ENCODE peak calls at places on chromosomes 1 and 21, in four cellular contexts. N is transverse colon, P is kidney, C is left lung. V is an unnamed sample.

GRCh38 chr1:226365831-226366231 is 42.1 kb downstream of the PARP1 start:
- DNase-seq in N (no peak), P (no peak), C (no peak), V (no peak)

GRCh38 chr1:1230656-1231399 is 973 bp downstream of the SDF4 start:
- DNase-seq in P (no peak), C (no peak), N (peak; percentile 65), V (no peak)

GRCh38 chr1:9539829-9540550 is 725 bp downstream of the SLC25A33 start:
- DNase-seq in P (peak; percentile 85), N (peak; percentile 58), C (peak; percentile 53), V (peak; percentile 85)

GRCh38 chr1:54273837-54274192 is 73.8 kb downstream of the MRPL37 start:
- DNase-seq in C (no peak), P (peak; percentile 87), N (peak; percentile 42), V (no peak)

GRCh38 chr1:245516178-245516829 is 361.5 kb downstream of the KIF26B start:
- DNase-seq in N (no peak), P (no peak), C (no peak), V (no peak)

GRCh38 chr1:36172983-36173382 is 17.0 kb downstream of the MAP7D1 start:
- DNase-seq in N (no peak), C (no peak), P (no peak), V (no peak)

GRCh38 chr1:231419147-231419546 is 2.9 kb downstream of the EGLN1 start:
- DNase-seq in P (no peak), C (no peak), N (no peak), V (no peak)

GRCh38 chr1:90579212-90579802 is 137.8 kb downstream of the BARHL2 start:
- DNase-seq in P (no peak), C (no peak), N (no peak), V (no peak)

GRCh38 chr1:37261129-37261528 is 213.3 kb upstream of the ZC3H12A start:
- DNase-seq in P (no peak), C (no peak), N (no peak), V (no peak)

GRCh38 chr1:110746644-110747259 is 72.0 kb upstream of the KCNA3 start:
- DNase-seq in P (no peak), N (peak; percentile 12), C (peak; percentile 48), V (no peak)

GRCh38 chr21:37266515-37267221 is 466 bp downstream of the VPS26C start:
- DNase-seq in P (peak; percentile 91), C (no peak), N (no peak), V (peak; percentile 87)

GRCh38 chr21:39637197-39637970 is 24.6 kb downstream of the B3GALT5 start:
- DNase-seq in N (peak; percentile 80), C (no peak), P (no peak), V (no peak)

GRCh38 chr1:61089338-61089737 is 7.0 kb downstream of the NFIA start:
- DNase-seq in N (no peak), P (no peak), C (no peak), V (no peak)

GRCh38 chr1:55257958-55258357 is 42.8 kb upstream of the USP24 start:
- DNase-seq in N (peak; percentile 34), C (no peak), P (no peak), V (no peak)

GRCh38 chr1:151990856-151991198 is 2.8 kb downstream of the S100A10 start:
- DNase-seq in C (no peak), N (peak; percentile 71), P (no peak), V (no peak)

GRCh38 chr21:42395910-42396625 is at the start of gene TMPRSS3:
- DNase-seq in N (peak; percentile 7), P (no peak), C (peak; percentile 47), V (peak; percentile 71)

GRCh38 chr1:106680922-106681321 is 375.6 kb upstream of the PRMT6 start:
- DNase-seq in N (no peak), P (no peak), C (no peak), V (no peak)

GRCh38 chr1:106677721-106678120 is 378.8 kb upstream of the PRMT6 start:
- DNase-seq in N (no peak), P (no peak), C (no peak), V (no peak)

GRCh38 chr1:106677181-106677580 is 379.3 kb upstream of the PRMT6 start:
- DNase-seq in P (no peak), N (no peak), C (no peak), V (no peak)

GRCh38 chr1:106678661-106679060 is 377.8 kb upstream of the PRMT6 start:
- DNase-seq in P (no peak), N (no peak), C (no peak), V (no peak)

DNA sequence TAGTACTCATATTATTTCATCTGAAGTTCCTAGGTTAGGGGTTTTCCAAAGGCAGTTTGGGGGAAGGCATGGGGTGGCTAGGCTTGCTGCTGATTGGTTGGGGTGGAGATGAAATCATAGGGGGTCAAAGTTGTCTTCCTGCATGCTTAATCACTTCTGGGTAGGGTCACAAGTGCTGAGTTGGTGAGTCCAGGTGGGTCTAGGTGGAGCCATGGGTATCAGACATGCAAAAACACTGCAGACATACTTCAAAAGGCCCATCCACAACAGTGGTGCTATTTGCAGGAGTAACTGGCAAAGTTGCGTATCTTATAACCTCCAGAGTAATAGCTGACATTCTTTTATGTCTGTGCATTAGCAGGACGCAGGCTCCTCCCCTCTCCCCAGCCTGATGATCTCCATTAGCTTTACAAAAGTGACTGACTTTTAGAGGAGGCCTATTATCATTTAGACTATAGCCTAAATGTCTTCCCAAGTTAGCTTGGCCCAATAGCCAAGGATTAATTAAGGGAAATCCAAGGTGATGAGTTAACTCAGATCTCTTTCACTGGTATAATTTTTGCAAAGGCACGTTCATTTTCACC is 374.4 kb upstream of the PRMT6 start:
- DNase-seq in P (no peak), C (no peak), N (no peak), V (no peak)
- H3K9me3 ChIP-seq in P (no peaks in the 10 kb centered on the region), C (no peaks in the 10 kb centered on the region), N (no peaks in the 10 kb centered on the region), V (no peaks in the 10 kb centered on the region)

DNA sequence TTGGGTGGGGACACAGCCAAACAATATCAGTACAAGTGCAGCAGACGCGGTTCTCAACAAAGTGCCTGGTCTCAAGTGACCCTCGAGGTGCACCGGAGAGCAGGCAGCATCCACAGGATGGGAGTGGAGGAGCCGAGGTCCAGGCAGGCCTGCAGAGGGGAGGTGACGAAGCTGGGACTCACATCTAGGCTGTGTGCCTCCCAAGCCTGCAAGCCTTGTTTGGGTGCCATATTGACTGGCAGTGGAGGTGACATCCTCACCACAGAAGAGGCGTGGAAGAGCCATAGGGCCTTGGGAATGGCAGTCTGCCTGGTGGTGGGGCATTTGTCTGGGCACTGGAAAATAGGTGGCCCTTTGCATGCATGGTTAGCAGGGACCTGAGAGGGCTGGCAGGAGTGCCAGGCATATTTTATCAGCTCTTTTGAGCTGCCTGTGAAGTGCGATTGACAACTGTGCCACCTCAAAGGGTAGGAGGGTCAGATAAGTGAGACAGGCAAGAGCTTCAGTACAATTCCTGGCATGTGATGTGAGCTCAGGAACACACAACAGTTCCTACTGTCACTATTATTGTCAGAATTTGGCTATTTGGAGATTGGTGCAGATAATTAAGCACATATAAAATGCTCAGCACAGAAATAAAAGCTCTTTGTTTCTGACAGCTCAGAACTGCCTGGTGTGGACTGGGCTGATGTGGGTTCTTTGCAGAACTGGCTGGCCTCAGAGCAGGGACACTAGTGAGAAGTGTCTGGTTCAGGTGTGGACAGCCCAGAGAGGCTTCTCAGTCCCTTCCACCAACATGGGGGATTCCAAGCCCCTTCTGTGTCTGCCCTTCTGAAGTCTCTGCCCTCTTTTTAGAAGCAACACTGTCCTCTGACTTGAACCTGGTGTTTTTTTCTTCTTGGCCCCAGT is 347.6 kb upstream of the AJAP1 start:
- DNase-seq in C (no peak), P (peak; percentile 43), N (no peak), V (peak; percentile 28)
- H3K9me3 ChIP-seq in C (peaks cover 9% of the 10 kb centered on the region), P (no peaks in the 10 kb centered on the region), N (no peaks in the 10 kb centered on the region), V (no peaks in the 10 kb centered on the region)

GRCh38 chr1:228256626-228257375 is 49.0 kb downstream of the OBSCN start:
- DNase-seq in P (no peak), N (no peak), C (no peak), V (no peak)
- H3K9me3 ChIP-seq in P (no peaks in the 10 kb centered on the region), N (no peaks in the 10 kb centered on the region), C (peaks cover 12% of the 10 kb centered on the region), V (peaks cover 1% of the 10 kb centered on the region)

GRCh38 chr1:238677567-238677966 is 708.8 kb upstream of the CHRM3 start:
- DNase-seq in N (no peak), C (no peak), P (no peak), V (no peak)

GRCh38 chr1:238674331-238674730 is 712.0 kb upstream of the CHRM3 start:
- DNase-seq in P (no peak), C (no peak), N (no peak), V (no peak)

GRCh38 chr1:238672262-238672661 is 714.1 kb upstream of the CHRM3 start:
- DNase-seq in N (no peak), C (no peak), P (no peak), V (no peak)

GRCh38 chr1:238675241-238675640 is 711.1 kb upstream of the CHRM3 start:
- DNase-seq in N (no peak), P (no peak), C (no peak), V (no peak)

GRCh38 chr1:238673561-238673960 is 712.8 kb upstream of the CHRM3 start:
- DNase-seq in N (no peak), P (no peak), C (no peak), V (no peak)
- H3K9me3 ChIP-seq in N (no peaks in the 10 kb centered on the region), P (no peaks in the 10 kb centered on the region), C (no peaks in the 10 kb centered on the region), V (no peaks in the 10 kb centered on the region)

GRCh38 chr21:19286901-19287300 is 883.3 kb upstream of the TMPRSS15 start:
- DNase-seq in C (no peak), N (no peak), P (no peak), V (no peak)

GRCh38 chr21:19290328-19290727 is 886.7 kb upstream of the TMPRSS15 start:
- DNase-seq in P (no peak), C (no peak), N (no peak), V (no peak)
- H3K9me3 ChIP-seq in P (no peaks in the 10 kb centered on the region), C (peaks cover 11% of the 10 kb centered on the region), N (peaks cover 8% of the 10 kb centered on the region), V (no peaks in the 10 kb centered on the region)

DNA sequence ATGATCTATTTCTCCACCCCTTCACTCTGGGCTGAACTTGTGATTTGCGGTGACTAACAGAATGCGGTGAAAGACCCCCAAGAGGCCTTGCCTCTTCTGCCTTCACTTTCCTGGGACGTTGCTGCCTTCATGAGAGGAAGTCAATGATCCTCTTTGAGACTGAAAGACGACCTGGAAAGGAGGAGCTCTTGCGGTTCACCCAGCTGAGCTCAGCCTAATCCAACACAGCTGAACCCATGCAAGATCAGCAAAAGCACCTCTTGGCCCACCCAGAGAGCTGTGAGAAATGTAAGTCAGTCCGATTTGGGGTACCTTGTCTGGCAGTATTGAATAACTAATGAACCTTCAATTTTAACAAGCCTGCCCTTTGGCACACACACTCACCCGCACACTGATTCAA is 767.4 kb upstream of the TPTE start:
- DNase-seq in P (no peak), C (no peak), N (no peak), V (no peak)
- H3K9me3 ChIP-seq in P (peaks cover 4% of the 10 kb centered on the region), C (peaks cover 62% of the 10 kb centered on the region), N (peaks cover 14% of the 10 kb centered on the region), V (no peaks in the 10 kb centered on the region)

GRCh38 chr1:79874289-79874688 is 867.8 kb upstream of the ADGRL4 start:
- DNase-seq in C (no peak), N (no peak), P (no peak), V (no peak)

GRCh38 chr1:79875187-79875586 is 868.7 kb upstream of the ADGRL4 start:
- DNase-seq in C (no peak), N (no peak), P (no peak), V (no peak)

GRCh38 chr1:79877086-79877485 is 870.6 kb upstream of the ADGRL4 start:
- DNase-seq in C (no peak), P (no peak), N (no peak), V (no peak)
- H3K9me3 ChIP-seq in C (peaks cover 34% of the 10 kb centered on the region), P (no peaks in the 10 kb centered on the region), N (peaks cover 8% of the 10 kb centered on the region), V (no peaks in the 10 kb centered on the region)

DNA sequence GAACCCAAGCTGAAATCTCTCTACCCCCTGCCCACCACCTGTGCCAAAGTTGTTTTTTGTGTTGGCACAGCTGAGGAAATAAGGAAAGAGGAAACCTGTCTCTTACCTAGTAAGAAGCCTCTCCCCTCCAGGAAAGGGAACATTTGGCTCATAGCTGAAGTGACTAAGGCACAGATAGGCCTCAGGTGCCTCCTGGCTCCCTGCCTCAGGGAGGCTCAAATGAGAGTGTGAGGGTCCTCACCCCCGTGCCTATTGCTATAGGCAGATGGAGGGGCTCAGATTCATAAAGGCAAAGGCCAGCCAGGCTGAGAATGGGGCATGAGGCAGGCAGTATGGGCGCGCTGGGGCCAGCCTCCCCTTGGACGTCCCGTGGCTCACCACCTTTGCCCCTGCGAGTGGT is 7.4 kb downstream of the SLC30A2 start:
- DNase-seq in C (no peak), N (no peak), P (no peak), V (no peak)
- H3K9me3 ChIP-seq in C (no peaks in the 10 kb centered on the region), N (no peaks in the 10 kb centered on the region), P (no peaks in the 10 kb centered on the region), V (no peaks in the 10 kb centered on the region)

V was measured in upper lobe of right lung.